ENCODE peak calls at places on chromosomes 5 and 9, in five cellular contexts. K is HepG2, L is upper lobe of left lung, Z is GM12878, D is K562. W is an unnamed sample.

GRCh38 chr9:69130456-69131441 is 43.3 kb upstream of the TJP2 start:
- ATAC-seq in Z (no peak), D (peak), L (peak), K (peak), W (no peak)

GRCh38 chr5:118777468-118777746 is 210.9 kb downstream of the DTWD2 start:
- ATAC-seq in D (no peak), L (no peak), K (no peak), Z (no peak), W (no peak)

GRCh38 chr9:37002413-37003217 is 31.5 kb downstream of the PAX5 start:
- ATAC-seq in D (no peak), L (no peak), Z (no peak), K (no peak), W (no peak)

GRCh38 chr9:79809931-79810330 is 238.2 kb downstream of the TLE4 start:
- ATAC-seq in K (no peak), L (peak), Z (no peak), D (no peak), W (no peak)

GRCh38 chr5:145976431-145977155 is 40.2 kb downstream of the SH3RF2 start:
- ATAC-seq in D (no peak), Z (peak), L (peak), K (no peak), W (no peak)

GRCh38 chr9:89419978-89420394 is 77.9 kb downstream of the SEMA4D start:
- ATAC-seq in D (no peak), K (no peak), Z (peak), L (no peak), W (no peak)

GRCh38 chr9:112562235-112562958 is 75.8 kb downstream of the KIAA1958 start:
- ATAC-seq in Z (no peak), L (no peak), K (no peak), D (peak), W (no peak)

GRCh38 chr5:124591583-124591982 is 154.9 kb downstream of the ZNF608 start:
- ATAC-seq in Z (no peak), L (no peak), D (no peak), K (no peak), W (no peak)

GRCh38 chr5:150498501-150498900 is 9.4 kb upstream of the NDST1 start:
- ATAC-seq in K (no peak), D (no peak), Z (no peak), L (no peak), W (no peak)

GRCh38 chr9:16721972-16722371 is 148.5 kb downstream of the BNC2 start:
- ATAC-seq in L (peak), K (no peak), D (no peak), Z (no peak), W (peak)
- TF ChIP-seq EP300 in L (no peak), K (no peak), D (no peak), Z (no peak), W (no peak)

DNA sequence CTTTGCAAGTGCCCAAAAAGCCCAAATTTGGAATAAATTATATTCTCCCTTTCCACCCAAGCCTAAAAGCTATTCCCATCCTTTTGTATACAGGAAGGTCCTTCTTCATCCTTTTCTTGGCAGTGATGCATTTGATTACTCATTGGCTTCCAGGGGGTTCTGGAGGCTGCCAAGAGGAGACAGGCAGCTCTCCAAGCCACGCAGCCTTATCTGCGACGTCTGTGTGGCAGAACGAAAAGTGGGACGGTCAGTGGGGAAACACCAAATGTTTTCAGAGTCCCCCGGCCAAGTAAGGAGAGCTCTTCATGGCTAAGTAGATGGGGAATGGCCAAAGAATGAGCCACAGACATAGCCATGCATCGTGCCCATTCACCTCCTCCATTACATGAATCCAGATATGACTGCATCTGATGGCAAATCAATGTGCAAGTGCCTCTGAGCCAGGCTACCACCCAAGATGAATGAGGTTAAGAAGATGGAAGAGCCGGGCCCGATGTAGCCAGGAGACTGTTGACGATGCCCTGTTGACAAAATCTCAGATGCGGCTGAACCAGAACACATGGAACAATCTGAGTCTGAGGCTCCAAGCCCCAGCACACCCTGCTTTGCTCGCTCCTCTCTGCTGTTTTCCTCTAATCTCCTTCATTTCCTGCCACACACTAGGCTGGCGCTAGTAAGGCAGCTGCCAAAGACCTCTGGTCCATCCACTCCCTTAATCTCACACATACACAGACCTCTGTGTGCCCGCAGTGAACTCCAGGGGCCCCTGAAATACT is 12.0 kb downstream of the ADAM19 start:
- ATAC-seq in D (peak), Z (no peak), L (peak), K (peak), W (peak)
- TF ChIP-seq POLR2AphosphoS5 in D (no peak), Z (peak), L (no peak), K (no peak), W (peak)

GRCh38 chr9:10873999-10874398 is 261.2 kb upstream of the PTPRD start:
- ATAC-seq in K (no peak), Z (no peak), D (no peak), L (no peak), W (no peak)

GRCh38 chr9:10867194-10867593 is 254.4 kb upstream of the PTPRD start:
- ATAC-seq in Z (no peak), L (no peak), D (no peak), K (no peak), W (no peak)

DNA sequence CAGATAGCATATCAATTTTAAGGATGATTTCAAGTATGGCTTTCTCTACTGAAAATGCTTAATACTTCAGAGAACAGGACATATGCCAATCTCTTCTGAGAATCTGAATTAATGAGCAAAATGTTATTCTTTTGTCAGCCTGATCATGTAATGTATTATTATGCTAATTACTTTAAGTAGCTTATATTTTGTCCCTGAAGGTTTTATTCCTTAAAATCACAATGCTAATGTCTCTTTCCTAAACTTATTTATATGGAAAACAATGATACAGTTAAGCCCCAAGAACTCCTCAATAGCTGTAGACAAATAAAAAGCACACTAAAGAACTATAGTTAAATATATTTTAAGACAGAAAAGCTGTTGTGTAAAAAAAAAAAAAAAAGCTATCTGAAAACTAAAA is 256.9 kb upstream of the PTPRD start:
- ATAC-seq in D (no peak), Z (no peak), K (no peak), L (no peak), W (no peak)
- TF ChIP-seq EP300 in D (no peak), Z (no peak), K (no peak), L (no peak), W (no peak)

DNA sequence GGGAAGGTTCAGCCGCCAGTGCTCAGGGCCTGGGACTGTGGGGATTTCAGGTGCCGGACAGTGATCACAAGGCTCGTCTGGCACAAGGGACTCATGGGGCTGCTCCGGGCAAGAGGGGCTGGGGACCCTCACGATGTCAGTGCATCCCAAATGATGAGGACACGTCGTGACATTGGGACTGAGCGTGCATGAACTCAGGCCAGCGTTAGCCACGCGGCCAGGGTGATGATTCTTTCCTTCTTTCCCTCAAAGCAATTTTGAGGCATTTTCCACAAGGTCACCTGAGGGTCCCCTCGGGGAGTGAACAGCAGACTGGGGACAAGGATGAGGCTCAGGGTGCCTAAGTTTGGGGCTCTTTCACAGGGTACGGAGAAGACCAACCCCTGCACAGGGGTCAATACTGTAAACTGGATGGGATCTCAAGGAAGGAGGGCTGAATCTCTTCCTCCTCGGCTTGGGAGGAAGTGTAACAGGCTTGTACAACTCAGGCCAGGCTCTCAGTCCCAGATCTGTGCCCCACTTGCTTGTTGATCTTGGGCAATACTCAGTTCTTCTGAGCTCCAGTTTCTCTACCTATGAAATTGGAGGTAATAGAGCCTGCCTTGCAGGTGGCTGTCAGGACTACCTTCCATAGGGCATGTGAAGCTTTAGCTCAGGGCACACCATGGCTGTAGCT is 78.5 kb downstream of the PRRT1B start:
- ATAC-seq in L (no peak), D (no peak), K (no peak), Z (no peak), W (no peak)
- TF ChIP-seq POLR2AphosphoS5 in L (no peak), D (no peak), K (no peak), Z (no peak), W (no peak)

GRCh38 chr5:140547508-140548299 is at the start of gene EIF4EBP3:
- ATAC-seq in K (peak), D (peak), L (peak), Z (peak), W (peak)
- TF ChIP-seq EP300 in K (no peak), D (no peak), L (no peak), Z (no peak), W (no peak)

GRCh38 chr9:134390947-134391318 is 64.7 kb downstream of the RXRA start:
- ATAC-seq in K (no peak), D (no peak), Z (peak), L (no peak), W (no peak)
- TF ChIP-seq POLR2AphosphoS5 in K (no peak), D (no peak), Z (no peak), L (no peak), W (no peak)

GRCh38 chr9:118459832-118460425 is 755.7 kb downstream of the TLR4 start:
- ATAC-seq in K (no peak), D (no peak), Z (no peak), L (no peak), W (no peak)
- TF ChIP-seq EP300 in K (no peak), D (no peak), Z (no peak), L (no peak), W (no peak)

DNA sequence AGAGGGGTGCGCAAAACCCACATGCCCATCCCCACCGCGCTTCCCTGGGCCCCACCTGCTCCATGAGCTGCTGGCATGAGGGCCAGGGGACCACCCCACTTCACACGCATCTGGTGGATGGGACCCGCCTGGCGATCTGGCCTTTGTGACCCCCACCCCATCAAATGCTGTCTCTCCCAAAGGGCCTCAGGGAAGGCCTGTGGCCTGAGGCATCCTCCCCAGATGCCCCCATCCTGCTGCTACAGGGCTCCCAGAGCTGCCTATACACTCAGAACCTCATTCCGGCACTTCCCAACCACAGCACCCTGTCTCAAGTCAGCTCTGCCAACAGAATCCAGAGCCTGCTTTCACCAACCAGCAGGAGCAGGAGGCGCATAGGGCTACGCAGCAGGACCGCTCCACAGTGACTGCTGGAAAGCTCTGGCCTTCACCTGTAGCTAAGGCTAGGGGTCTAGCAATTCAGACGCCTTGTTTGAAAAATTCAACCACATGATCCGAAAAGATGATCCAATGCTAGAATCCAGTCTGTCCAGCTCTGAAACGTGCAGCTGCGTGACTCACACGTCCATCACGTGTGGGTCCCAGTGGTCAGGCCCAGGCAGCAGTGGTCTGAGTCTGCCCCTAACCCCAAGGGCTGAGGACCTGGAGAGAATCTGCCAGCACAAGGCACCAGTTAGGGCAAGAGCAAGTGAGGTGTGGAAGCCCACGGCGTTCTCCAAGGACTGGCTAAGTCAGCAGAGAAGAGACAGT is 1.4 kb upstream of the SNAPC4 start:
- ATAC-seq in D (no peak), Z (no peak), L (no peak), K (no peak), W (no peak)
- TF ChIP-seq POLR2AphosphoS5 in D (peak), Z (no peak), L (no peak), K (no peak), W (no peak)